ENCODE peak calls at places on chromosomes 4 and X, in ten cellular contexts. One of them, this sample, is unnamed.
A peak's percentile ranks its signal among the peaks of the same experiment; 100 is the strongest.

GRCh38 chr4:183987529-183987946 is 82.4 kb downstream of the STOX2 start:
- DNase-seq in ovary: peak; percentile 59
- DNase-seq in pancreas: peak; percentile 47
- DNase-seq in right atrium auricular region: peak; percentile 82
- DNase-seq in cardiac muscle cell: peak; percentile 89
- DNase-seq in colonic mucosa: peak; percentile 53
- DNase-seq in transverse colon: peak; percentile 66
- DNase-seq in CD8-positive, alpha-beta T cell: no peak
- DNase-seq in uterus: peak; percentile 64
- DNase-seq in mammary epithelial cell: peak; percentile 96
- DNase-seq in this sample: peak; percentile 61

GRCh38 chr4:94653095-94653649 is 104.6 kb upstream of the BMPR1B start:
- DNase-seq in pancreas: no peak
- DNase-seq in mammary epithelial cell: no peak
- DNase-seq in transverse colon: no peak
- DNase-seq in colonic mucosa: no peak
- DNase-seq in uterus: no peak
- DNase-seq in right atrium auricular region: no peak
- DNase-seq in CD8-positive, alpha-beta T cell: no peak
- DNase-seq in cardiac muscle cell: peak; percentile 36
- DNase-seq in ovary: no peak
- DNase-seq in this sample: no peak

GRCh38 chrX:40964633-40965586 is 120.3 kb upstream of the USP9X start:
- DNase-seq in transverse colon: no peak
- DNase-seq in ovary: no peak
- DNase-seq in pancreas: no peak
- DNase-seq in cardiac muscle cell: no peak
- DNase-seq in mammary epithelial cell: peak; percentile 51
- DNase-seq in uterus: no peak
- DNase-seq in colonic mucosa: no peak
- DNase-seq in right atrium auricular region: no peak
- DNase-seq in CD8-positive, alpha-beta T cell: no peak
- DNase-seq in this sample: no peak

GRCh38 chr4:4585012-4585670 is 43.3 kb upstream of the STX18 start:
- DNase-seq in mammary epithelial cell: peak; percentile 33
- DNase-seq in transverse colon: no peak
- DNase-seq in pancreas: no peak
- DNase-seq in right atrium auricular region: no peak
- DNase-seq in CD8-positive, alpha-beta T cell: no peak
- DNase-seq in colonic mucosa: no peak
- DNase-seq in cardiac muscle cell: peak; percentile 34
- DNase-seq in ovary: no peak
- DNase-seq in uterus: no peak
- DNase-seq in this sample: no peak

GRCh38 chrX:635428-636192 is 5.0 kb downstream of the SHOX start:
- DNase-seq in mammary epithelial cell: no peak
- DNase-seq in transverse colon: no peak
- DNase-seq in uterus: no peak
- DNase-seq in pancreas: no peak
- DNase-seq in ovary: no peak
- DNase-seq in cardiac muscle cell: no peak
- DNase-seq in colonic mucosa: no peak
- DNase-seq in CD8-positive, alpha-beta T cell: no peak
- DNase-seq in right atrium auricular region: no peak
- DNase-seq in this sample: no peak

GRCh38 chr4:133151681-133152329 is 2.7 kb downstream of the PCDH10 start:
- DNase-seq in pancreas: no peak
- DNase-seq in right atrium auricular region: no peak
- DNase-seq in uterus: no peak
- DNase-seq in ovary: no peak
- DNase-seq in transverse colon: no peak
- DNase-seq in CD8-positive, alpha-beta T cell: no peak
- DNase-seq in colonic mucosa: no peak
- DNase-seq in cardiac muscle cell: peak; percentile 30
- DNase-seq in mammary epithelial cell: no peak
- DNase-seq in this sample: no peak

GRCh38 chr4:83582289-83582756 is 46.4 kb downstream of the GPAT3 start:
- DNase-seq in uterus: peak; percentile 18
- DNase-seq in ovary: no peak
- DNase-seq in right atrium auricular region: no peak
- DNase-seq in colonic mucosa: peak; percentile 81
- DNase-seq in transverse colon: peak; percentile 83
- DNase-seq in cardiac muscle cell: peak; percentile 67
- DNase-seq in pancreas: peak; percentile 61
- DNase-seq in CD8-positive, alpha-beta T cell: no peak
- DNase-seq in mammary epithelial cell: peak; percentile 72
- DNase-seq in this sample: no peak

GRCh38 chr4:72779256-72779655 is 210.2 kb upstream of the ADAMTS3 start:
- DNase-seq in cardiac muscle cell: peak; percentile 80
- DNase-seq in mammary epithelial cell: peak; percentile 33
- DNase-seq in uterus: no peak
- DNase-seq in colonic mucosa: no peak
- DNase-seq in transverse colon: no peak
- DNase-seq in pancreas: no peak
- DNase-seq in right atrium auricular region: no peak
- DNase-seq in CD8-positive, alpha-beta T cell: no peak
- DNase-seq in ovary: no peak
- DNase-seq in this sample: no peak

GRCh38 chrX:153642655-153643430 is 4.2 kb upstream of the DUSP9 start:
- DNase-seq in mammary epithelial cell: no peak
- DNase-seq in pancreas: peak; percentile 14
- DNase-seq in cardiac muscle cell: no peak
- DNase-seq in uterus: peak; percentile 9
- DNase-seq in CD8-positive, alpha-beta T cell: no peak
- DNase-seq in ovary: peak; percentile 3
- DNase-seq in transverse colon: no peak
- DNase-seq in right atrium auricular region: no peak
- DNase-seq in colonic mucosa: no peak
- DNase-seq in this sample: no peak

GRCh38 chr4:158169931-158170690 is 2.7 kb downstream of the GASK1B start:
- DNase-seq in pancreas: no peak
- DNase-seq in colonic mucosa: no peak
- DNase-seq in transverse colon: no peak
- DNase-seq in CD8-positive, alpha-beta T cell: no peak
- DNase-seq in cardiac muscle cell: peak; percentile 60
- DNase-seq in ovary: no peak
- DNase-seq in right atrium auricular region: no peak
- DNase-seq in uterus: no peak
- DNase-seq in mammary epithelial cell: peak; percentile 61
- DNase-seq in this sample: no peak

GRCh38 chrX:24426340-24426913 is 38.7 kb upstream of the PDK3 start:
- DNase-seq in transverse colon: no peak
- DNase-seq in mammary epithelial cell: peak; percentile 88
- DNase-seq in CD8-positive, alpha-beta T cell: no peak
- DNase-seq in colonic mucosa: no peak
- DNase-seq in cardiac muscle cell: peak; percentile 29
- DNase-seq in pancreas: no peak
- DNase-seq in uterus: no peak
- DNase-seq in ovary: no peak
- DNase-seq in right atrium auricular region: no peak
- DNase-seq in this sample: no peak

GRCh38 chrX:119273807-119274192 is 37.7 kb downstream of the PGRMC1 start:
- DNase-seq in uterus: no peak
- DNase-seq in pancreas: no peak
- DNase-seq in CD8-positive, alpha-beta T cell: no peak
- DNase-seq in cardiac muscle cell: no peak
- DNase-seq in ovary: no peak
- DNase-seq in right atrium auricular region: no peak
- DNase-seq in colonic mucosa: no peak
- DNase-seq in mammary epithelial cell: no peak
- DNase-seq in transverse colon: no peak
- DNase-seq in this sample: no peak
- H3K4me3 ChIP-seq in uterus: no peak overlapping the region
- H3K4me3 ChIP-seq in pancreas: no peak overlapping the region
- H3K4me3 ChIP-seq in CD8-positive, alpha-beta T cell: peak overlapping the region; percentile 16
- H3K4me3 ChIP-seq in cardiac muscle cell: no peak overlapping the region
- H3K4me3 ChIP-seq in ovary: no peak overlapping the region
- H3K4me3 ChIP-seq in right atrium auricular region: no peak overlapping the region
- H3K4me3 ChIP-seq in colonic mucosa: peak overlapping the region; percentile 0
- H3K4me3 ChIP-seq in mammary epithelial cell: no peak overlapping the region
- H3K4me3 ChIP-seq in transverse colon: no peak overlapping the region
- H3K4me3 ChIP-seq in this sample: peak overlapping the region; percentile 2

GRCh38 chr4:13530823-13531608 is 13.3 kb downstream of the NKX3-2 start:
- DNase-seq in right atrium auricular region: no peak
- DNase-seq in mammary epithelial cell: no peak
- DNase-seq in CD8-positive, alpha-beta T cell: no peak
- DNase-seq in ovary: no peak
- DNase-seq in transverse colon: no peak
- DNase-seq in uterus: no peak
- DNase-seq in colonic mucosa: no peak
- DNase-seq in pancreas: no peak
- DNase-seq in cardiac muscle cell: no peak
- DNase-seq in this sample: no peak
- H3K27me3 ChIP-seq in right atrium auricular region: peaks cover 39% of the 10 kb centered on the region
- H3K27me3 ChIP-seq in mammary epithelial cell: peaks cover 62% of the 10 kb centered on the region
- H3K27me3 ChIP-seq in CD8-positive, alpha-beta T cell: peaks cover 45% of the 10 kb centered on the region
- H3K27me3 ChIP-seq in ovary: peaks cover under 1% of the 10 kb centered on the region
- H3K27me3 ChIP-seq in transverse colon: peaks cover 100% of the 10 kb centered on the region
- H3K27me3 ChIP-seq in uterus: peaks cover 68% of the 10 kb centered on the region
- H3K27me3 ChIP-seq in colonic mucosa: peaks cover 55% of the 10 kb centered on the region
- H3K27me3 ChIP-seq in pancreas: no peaks in the 10 kb centered on the region
- H3K27me3 ChIP-seq in cardiac muscle cell: peaks cover 100% of the 10 kb centered on the region
- H3K27me3 ChIP-seq in this sample: peaks cover 95% of the 10 kb centered on the region

GRCh38 chrX:107029752-107030151 is 29.7 kb upstream of the MORC4 start:
- DNase-seq in right atrium auricular region: no peak
- DNase-seq in colonic mucosa: no peak
- DNase-seq in uterus: no peak
- DNase-seq in cardiac muscle cell: no peak
- DNase-seq in CD8-positive, alpha-beta T cell: no peak
- DNase-seq in transverse colon: no peak
- DNase-seq in mammary epithelial cell: no peak
- DNase-seq in pancreas: no peak
- DNase-seq in ovary: no peak
- DNase-seq in this sample: no peak

DNA sequence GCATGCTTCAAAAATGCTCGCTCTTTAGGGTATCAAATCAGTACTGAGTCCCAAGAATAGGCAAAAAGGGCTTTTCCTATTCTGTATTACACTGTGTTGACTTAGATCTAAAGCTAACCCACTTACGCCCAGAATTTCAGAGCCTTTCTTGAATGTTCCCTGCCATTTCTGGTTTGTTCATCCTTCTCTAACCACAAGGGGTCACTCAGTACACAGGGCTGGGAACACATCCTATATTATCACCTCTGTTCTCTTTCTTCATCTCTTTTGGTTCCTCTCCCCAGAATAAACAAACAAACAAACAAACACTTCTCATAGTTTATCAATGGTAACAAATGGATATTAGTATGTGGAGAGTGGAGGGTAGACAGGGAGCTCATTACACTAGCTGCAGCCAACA is 25.5 kb upstream of the MORC4 start:
- DNase-seq in CD8-positive, alpha-beta T cell: no peak
- DNase-seq in transverse colon: no peak
- DNase-seq in pancreas: no peak
- DNase-seq in cardiac muscle cell: peak; percentile 47
- DNase-seq in ovary: no peak
- DNase-seq in mammary epithelial cell: peak; percentile 6
- DNase-seq in colonic mucosa: no peak
- DNase-seq in right atrium auricular region: no peak
- DNase-seq in uterus: no peak
- DNase-seq in this sample: no peak
- TF ChIP-seq CTCF in CD8-positive, alpha-beta T cell: no peak
- TF ChIP-seq CTCF in transverse colon: peak; percentile 35
- TF ChIP-seq CTCF in pancreas: peak; percentile 46
- TF ChIP-seq CTCF in cardiac muscle cell: peak; percentile 59
- TF ChIP-seq CTCF in ovary: peak; percentile 38
- TF ChIP-seq CTCF in mammary epithelial cell: peak; percentile 54
- TF ChIP-seq CTCF in colonic mucosa: peak; percentile 34
- TF ChIP-seq CTCF in right atrium auricular region: peak; percentile 50
- TF ChIP-seq CTCF in uterus: peak; percentile 31
- TF ChIP-seq CTCF in this sample: peak; percentile 51

GRCh38 chr4:77776182-77777134 is 42.7 kb downstream of the CNOT6L start:
- DNase-seq in cardiac muscle cell: peak; percentile 30
- DNase-seq in pancreas: no peak
- DNase-seq in ovary: no peak
- DNase-seq in uterus: no peak
- DNase-seq in CD8-positive, alpha-beta T cell: no peak
- DNase-seq in right atrium auricular region: no peak
- DNase-seq in mammary epithelial cell: no peak
- DNase-seq in transverse colon: peak; percentile 31
- DNase-seq in colonic mucosa: no peak
- DNase-seq in this sample: no peak
- H3K4me3 ChIP-seq in cardiac muscle cell: no peak overlapping the region
- H3K4me3 ChIP-seq in pancreas: no peak overlapping the region
- H3K4me3 ChIP-seq in ovary: no peak overlapping the region
- H3K4me3 ChIP-seq in uterus: no peak overlapping the region
- H3K4me3 ChIP-seq in CD8-positive, alpha-beta T cell: no peak overlapping the region
- H3K4me3 ChIP-seq in right atrium auricular region: no peak overlapping the region
- H3K4me3 ChIP-seq in mammary epithelial cell: no peak overlapping the region
- H3K4me3 ChIP-seq in transverse colon: no peak overlapping the region
- H3K4me3 ChIP-seq in colonic mucosa: no peak overlapping the region
- H3K4me3 ChIP-seq in this sample: no peak overlapping the region

GRCh38 chrX:19955306-19955705 is 35.6 kb downstream of the BCLAF3 start:
- DNase-seq in right atrium auricular region: no peak
- DNase-seq in transverse colon: no peak
- DNase-seq in cardiac muscle cell: no peak
- DNase-seq in pancreas: no peak
- DNase-seq in uterus: no peak
- DNase-seq in ovary: no peak
- DNase-seq in CD8-positive, alpha-beta T cell: no peak
- DNase-seq in colonic mucosa: no peak
- DNase-seq in mammary epithelial cell: no peak
- DNase-seq in this sample: no peak
- H3K27me3 ChIP-seq in right atrium auricular region: no peaks in the 10 kb centered on the region
- H3K27me3 ChIP-seq in transverse colon: no peaks in the 10 kb centered on the region
- H3K27me3 ChIP-seq in cardiac muscle cell: no peaks in the 10 kb centered on the region
- H3K27me3 ChIP-seq in pancreas: no peaks in the 10 kb centered on the region
- H3K27me3 ChIP-seq in uterus: peaks cover 3% of the 10 kb centered on the region
- H3K27me3 ChIP-seq in ovary: no peaks in the 10 kb centered on the region
- H3K27me3 ChIP-seq in CD8-positive, alpha-beta T cell: no peaks in the 10 kb centered on the region
- H3K27me3 ChIP-seq in colonic mucosa: no peaks in the 10 kb centered on the region
- H3K27me3 ChIP-seq in mammary epithelial cell: no peaks in the 10 kb centered on the region
- H3K27me3 ChIP-seq in this sample: no peaks in the 10 kb centered on the region